ENCODE peak calls at places on chromosomes 2 and 18, in five cellular contexts. Y, G, R, O and P are unnamed samples.

GRCh38 chr2:238528953-238529781 is 102.4 kb downstream of the ASB1 start:
- DNase-seq in Y (no peak), G (no peak), R (peak), O (no peak), P (no peak)

GRCh38 chr2:177212895-177213856 is 582 bp downstream of the HNRNPA3 start:
- DNase-seq in Y (peak), G (peak), R (peak), O (peak), P (peak)

GRCh38 chr2:45263147-45263546 is 253.9 kb upstream of the SIX2 start:
- DNase-seq in Y (no peak), G (no peak), R (peak), O (peak), P (no peak)

GRCh38 chr2:54015809-54016703 is 45.3 kb upstream of the PSME4 start:
- DNase-seq in Y (peak), G (no peak), R (peak), O (no peak), P (peak)

GRCh38 chr18:77089796-77090285 is 42.7 kb downstream of the MBP start:
- DNase-seq in Y (no peak), G (no peak), R (no peak), O (no peak), P (no peak)

GRCh38 chr18:6024740-6025139 is 129.4 kb upstream of the TMEM200C start:
- DNase-seq in Y (no peak), G (no peak), R (no peak), O (no peak), P (no peak)

GRCh38 chr2:189854956-189855355 is 70.7 kb downstream of the PMS1 start:
- DNase-seq in Y (no peak), G (no peak), R (no peak), O (no peak), P (no peak)

GRCh38 chr2:15154289-15154688 is 406.8 kb downstream of the NBAS start:
- DNase-seq in Y (peak), G (peak), R (no peak), O (no peak), P (no peak)

GRCh38 chr2:24675338-24675737 is 117.9 kb downstream of the PTRHD1 start:
- DNase-seq in Y (no peak), G (no peak), R (no peak), O (peak), P (no peak)

GRCh38 chr2:211930331-211930730 is 608.3 kb downstream of the ERBB4 start:
- DNase-seq in Y (peak), G (no peak), R (no peak), O (no peak), P (no peak)

GRCh38 chr2:232325324-232326273 is 53.0 kb upstream of the ALPP start:
- DNase-seq in Y (peak), G (no peak), R (peak), O (peak), P (no peak)

GRCh38 chr2:85263591-85263990 is 64.2 kb downstream of the TGOLN2 start:
- DNase-seq in Y (no peak), G (no peak), R (no peak), O (no peak), P (no peak)

GRCh38 chr2:227248876-227249275 is 76.2 kb upstream of the MFF start:
- DNase-seq in Y (no peak), G (no peak), R (no peak), O (no peak), P (no peak)

GRCh38 chr2:135820003-135820618 is 16.9 kb downstream of the LCT start:
- DNase-seq in Y (peak), G (peak), R (no peak), O (no peak), P (peak)

GRCh38 chr2:27071277-27071989 is at the start of gene OST4:
- DNase-seq in Y (peak), G (peak), R (peak), O (peak), P (peak)

GRCh38 chr18:67600181-67600631 is 83.7 kb upstream of the DSEL start:
- DNase-seq in Y (peak), G (no peak), R (peak), O (peak), P (peak)

GRCh38 chr2:28926837-28927236 is 32.4 kb downstream of the WDR43 start:
- DNase-seq in Y (no peak), G (no peak), R (no peak), O (no peak), P (no peak)

GRCh38 chr2:209472386-209472832 is 48.6 kb downstream of the MAP2 start:
- DNase-seq in Y (peak), G (no peak), R (peak), O (peak), P (peak)

GRCh38 chr2:206856474-206856873 is 82.8 kb upstream of the CPO start:
- DNase-seq in Y (peak), G (no peak), R (peak), O (no peak), P (peak)

GRCh38 chr18:24910217-24910616 is 441.7 kb downstream of the ZNF521 start:
- DNase-seq in Y (no peak), G (no peak), R (no peak), O (no peak), P (no peak)

GRCh38 chr2:54122939-54123338 is 7.5 kb downstream of the ACYP2 start:
- DNase-seq in Y (peak), G (no peak), R (peak), O (peak), P (peak)

GRCh38 chr2:120820263-120820884 is 84.7 kb downstream of the GLI2 start:
- DNase-seq in Y (no peak), G (no peak), R (peak), O (no peak), P (no peak)

GRCh38 chr18:29147944-29148343 is 971.0 kb upstream of the CDH2 start:
- DNase-seq in Y (peak), G (no peak), R (peak), O (peak), P (no peak)

GRCh38 chr2:13260401-13260800 is 543.7 kb downstream of the TRIB2 start:
- DNase-seq in Y (peak), G (no peak), R (no peak), O (no peak), P (no peak)

GRCh38 chr2:219886615-219887014 is 259.2 kb downstream of the SLC4A3 start:
- DNase-seq in Y (peak), G (no peak), R (peak), O (no peak), P (no peak)

GRCh38 chr2:31238906-31239841 is 5.2 kb downstream of the EHD3 start:
- DNase-seq in Y (no peak), G (no peak), R (no peak), O (peak), P (peak)

GRCh38 chr2:148201075-148202004 is 180.4 kb downstream of the MBD5 start:
- DNase-seq in Y (peak), G (peak), R (peak), O (peak), P (peak)

GRCh38 chr2:30677231-30677630 is 130.0 kb downstream of the CAPN13 start:
- DNase-seq in Y (no peak), G (no peak), R (no peak), O (no peak), P (no peak)

GRCh38 chr2:48725696-48726494 is 29.6 kb downstream of the LHCGR start:
- DNase-seq in Y (no peak), G (no peak), R (no peak), O (peak), P (no peak)

GRCh38 chr2:105391058-105391627 is 7.7 kb downstream of the FHL2 start:
- DNase-seq in Y (peak), G (no peak), R (peak), O (no peak), P (no peak)

GRCh38 chr18:24672165-24672950 is 211.9 kb downstream of the HRH4 start:
- DNase-seq in Y (no peak), G (no peak), R (no peak), O (no peak), P (no peak)

GRCh38 chr18:28039078-28039477 is 137.9 kb downstream of the CDH2 start:
- DNase-seq in Y (peak), G (no peak), R (no peak), O (peak), P (no peak)

GRCh38 chr2:85699325-85699724 is 5.2 kb downstream of the GNLY start:
- DNase-seq in Y (no peak), G (no peak), R (no peak), O (no peak), P (no peak)

GRCh38 chr2:144707927-144708326 is 188.0 kb upstream of the ZEB2 start:
- DNase-seq in Y (peak), G (no peak), R (no peak), O (peak), P (no peak)

GRCh38 chr2:234827096-234827860 is 124.5 kb upstream of the SH3BP4 start:
- DNase-seq in Y (no peak), G (no peak), R (no peak), O (no peak), P (no peak)

GRCh38 chr2:190947711-190948251 is 66.2 kb downstream of the STAT1 start:
- DNase-seq in Y (peak), G (peak), R (peak), O (peak), P (peak)

GRCh38 chr2:187383043-187383800 is 64.8 kb downstream of the CALCRL start:
- DNase-seq in Y (no peak), G (no peak), R (no peak), O (no peak), P (no peak)

GRCh38 chr2:26757873-26758789 is 6.0 kb upstream of the SLC35F6 start:
- DNase-seq in Y (peak), G (peak), R (peak), O (peak), P (peak)

GRCh38 chr2:134169788-134170187 is 84.1 kb upstream of the MGAT5 start:
- DNase-seq in Y (no peak), G (peak), R (no peak), O (no peak), P (no peak)